ENCODE peak calls at places on chromosomes 16 and 17, in four cellular contexts. T is colonic mucosa, V is type B pancreatic cell, N is Calu3. W is an unnamed sample.

GRCh38 chr16:89873109-89873821 is at the start of gene TCF25:
- DNase-seq in V (peak), N (peak), T (peak), W (peak)

GRCh38 chr16:14244344-14245010 is 173.4 kb downstream of the MRTFB start:
- DNase-seq in V (no peak), T (no peak), N (no peak), W (no peak)

GRCh38 chr16:14199624-14200023 is 128.5 kb downstream of the MRTFB start:
- DNase-seq in T (no peak), N (no peak), V (no peak), W (no peak)

GRCh38 chr17:14793237-14793636 is 471.9 kb downstream of the PMP22 start:
- DNase-seq in N (no peak), V (no peak), T (no peak), W (no peak)

GRCh38 chr16:57708168-57708567 is 13.6 kb downstream of the DRC7 start:
- DNase-seq in V (no peak), N (no peak), T (no peak), W (no peak)

GRCh38 chr16:89842471-89843408 is 14.5 kb downstream of the SPIRE2 start:
- DNase-seq in T (no peak), N (no peak), V (no peak), W (no peak)

GRCh38 chr17:7856081-7856791 is 1.1 kb downstream of the NAA38 start:
- DNase-seq in T (peak), N (no peak), V (peak), W (no peak)

GRCh38 chr16:29898786-29899515 is 399 bp downstream of the SEZ6L2 start:
- DNase-seq in N (peak), V (no peak), T (peak), W (peak)

GRCh38 chr16:58885528-58886170 is 151.5 kb upstream of the GOT2 start:
- DNase-seq in T (no peak), V (no peak), N (no peak), W (no peak)

GRCh38 chr17:882827-883585 is 96.6 kb downstream of the NXN start:
- DNase-seq in T (peak), V (no peak), N (no peak), W (peak)

GRCh38 chr17:59372138-59372751 is 40.8 kb downstream of the YPEL2 start:
- DNase-seq in T (peak), V (no peak), N (no peak), W (peak)

GRCh38 chr16:28261916-28262315 is 30.4 kb upstream of the SBK1 start:
- DNase-seq in N (no peak), T (peak), V (no peak), W (peak)

GRCh38 chr17:2094891-2095535 is 40.1 kb downstream of the HIC1 start:
- DNase-seq in T (no peak), N (no peak), V (no peak), W (peak)

GRCh38 chr17:83128306-83129240 is 49.2 kb downstream of the METRNL start:
- DNase-seq in V (no peak), N (no peak), T (no peak), W (no peak)

GRCh38 chr16:46632778-46633733 is 11.9 kb upstream of the SHCBP1 start:
- DNase-seq in V (no peak), T (no peak), N (no peak), W (no peak)

DNA sequence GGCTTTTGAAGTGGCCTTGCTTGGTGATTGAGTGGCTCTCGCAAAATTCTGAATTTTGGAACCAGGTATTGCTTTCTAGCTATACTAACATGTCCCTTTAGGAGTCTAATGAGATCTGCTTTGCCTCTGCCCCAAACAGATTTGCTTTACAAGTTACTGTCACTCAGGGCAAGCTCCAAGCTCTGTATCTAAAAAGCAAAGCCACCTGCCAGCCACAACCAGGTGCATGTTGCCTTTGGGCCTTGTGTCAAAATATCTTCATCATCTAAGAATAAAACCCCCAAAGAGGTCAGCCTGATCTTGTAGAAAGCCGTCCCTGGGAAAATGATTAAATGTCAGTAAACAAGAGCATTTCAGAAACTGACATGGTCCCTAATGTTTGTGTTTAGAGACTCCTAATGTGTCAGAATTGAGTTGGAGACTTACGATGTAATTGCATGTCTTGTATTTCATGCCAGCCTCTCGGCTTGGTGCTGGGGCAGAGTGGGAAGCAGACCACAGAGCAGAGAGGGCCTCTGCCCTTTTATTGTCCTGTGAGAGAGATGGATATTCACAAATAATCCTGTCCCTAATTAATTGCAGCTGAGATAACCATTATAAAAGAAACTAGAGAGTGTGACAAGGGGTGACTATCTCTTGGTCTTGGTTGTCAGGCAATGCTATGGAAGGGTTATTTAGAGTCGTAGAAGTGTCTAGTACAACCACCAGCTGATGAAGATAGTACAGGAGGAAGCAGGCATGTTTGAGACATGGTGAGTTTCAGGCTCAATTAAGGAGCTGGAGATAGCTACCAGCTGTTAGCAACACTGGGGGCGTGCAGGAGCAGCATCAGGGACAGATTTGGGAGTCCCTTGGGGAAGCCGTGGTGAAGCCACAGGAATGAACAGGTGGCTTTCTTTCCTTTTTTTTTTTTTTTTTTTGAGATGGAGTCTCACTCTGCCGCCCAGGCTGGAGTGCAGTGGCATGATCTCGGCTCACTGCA is 90.7 kb downstream of the PITPNC1 start:
- DNase-seq in V (no peak), N (no peak), T (no peak), W (no peak)
- TF ChIP-seq CTCF in V (no peak), N (no peak), T (no peak), W (no peak)

GRCh38 chr16:86156155-86156554 is 257.2 kb downstream of the IRF8 start:
- DNase-seq in N (no peak), T (no peak), V (no peak), W (no peak)

GRCh38 chr16:86157616-86158247 is 258.8 kb downstream of the IRF8 start:
- DNase-seq in T (no peak), N (no peak), V (no peak), W (no peak)

GRCh38 chr16:86158688-86159360 is 259.9 kb downstream of the IRF8 start:
- DNase-seq in N (no peak), T (no peak), V (no peak), W (no peak)
- TF ChIP-seq CTCF in N (no peak), T (no peak), V (no peak), W (no peak)

GRCh38 chr16:12392585-12393089 is 411.1 kb downstream of the CPPED1 start:
- DNase-seq in V (no peak), T (no peak), N (no peak), W (no peak)
- TF ChIP-seq CTCF in V (no peak), T (no peak), N (no peak), W (no peak)

DNA sequence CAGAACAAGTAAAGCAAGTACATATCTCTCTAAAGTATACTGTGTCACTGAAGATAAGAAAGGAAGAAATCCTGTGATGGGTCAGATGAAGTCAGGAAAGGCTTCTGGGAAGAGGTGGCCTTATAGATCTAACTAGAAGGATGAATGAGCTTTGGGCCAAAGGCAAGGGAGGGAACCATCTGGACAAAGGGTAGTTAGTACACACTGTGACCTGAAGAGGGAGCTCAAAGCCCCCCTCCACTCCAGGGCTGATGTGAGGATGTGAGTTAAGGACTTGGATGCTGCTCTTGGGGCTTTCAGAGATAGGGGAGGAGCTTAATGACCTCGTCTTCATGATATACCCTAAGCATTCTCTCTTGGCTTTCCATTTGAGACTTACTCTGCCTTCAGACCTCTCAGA is 185.3 kb upstream of the CACNG3 start:
- DNase-seq in V (peak), T (no peak), N (peak), W (no peak)
- TF ChIP-seq CTCF in V (peak), T (peak), N (peak), W (peak)

GRCh38 chr16:12893050-12893750 is 8.2 kb upstream of the SHISA9 start:
- DNase-seq in V (no peak), T (no peak), N (no peak), W (no peak)

GRCh38 chr16:12898556-12898955 is 2.8 kb upstream of the SHISA9 start:
- DNase-seq in N (no peak), T (no peak), V (no peak), W (no peak)

GRCh38 chr16:12900599-12901203 is 697 bp upstream of the SHISA9 start:
- DNase-seq in T (no peak), N (no peak), V (no peak), W (no peak)

GRCh38 chr16:12899529-12900168 is 1.7 kb upstream of the SHISA9 start:
- DNase-seq in N (peak), T (no peak), V (no peak), W (peak)

GRCh38 chr16:12896562-12896961 is 4.8 kb upstream of the SHISA9 start:
- DNase-seq in N (peak), T (no peak), V (no peak), W (no peak)
- TF ChIP-seq CTCF in N (no peak), T (no peak), V (peak), W (peak)